ENCODE peak calls at places on chromosomes 1 and 21, in four cellular contexts. One of them, this sample, is unnamed.
A peak's percentile ranks its signal among the peaks of the same experiment; 100 is the strongest.

GRCh38 chr1:201944002-201944401 is 2.3 kb downstream of the LMOD1 start:
- DNase-seq in A549: no peak
- DNase-seq in K562: no peak
- DNase-seq in HepG2: no peak
- DNase-seq in this sample: no peak

GRCh38 chr1:147771216-147772125 is 11.1 kb upstream of the GJA5 start:
- DNase-seq in A549: no peak
- DNase-seq in K562: no peak
- DNase-seq in HepG2: no peak
- DNase-seq in this sample: no peak

GRCh38 chr1:46749921-46750404 is 31.0 kb upstream of the EFCAB14 start:
- DNase-seq in A549: no peak
- DNase-seq in K562: no peak
- DNase-seq in HepG2: no peak
- DNase-seq in this sample: no peak

GRCh38 chr1:41135196-41135947 is 106.7 kb downstream of the SCMH1 start:
- DNase-seq in A549: no peak
- DNase-seq in K562: no peak
- DNase-seq in HepG2: no peak
- DNase-seq in this sample: no peak

GRCh38 chr1:12034381-12034801 is 15.1 kb downstream of the MIIP start:
- DNase-seq in A549: no peak
- DNase-seq in K562: no peak
- DNase-seq in HepG2: peak; percentile 73
- DNase-seq in this sample: no peak

GRCh38 chr1:72197786-72198185 is 84.6 kb downstream of the NEGR1 start:
- DNase-seq in A549: no peak
- DNase-seq in K562: no peak
- DNase-seq in HepG2: no peak
- DNase-seq in this sample: no peak

GRCh38 chr21:16258834-16259611 is 529.2 kb downstream of the USP25 start:
- DNase-seq in A549: no peak
- DNase-seq in K562: no peak
- DNase-seq in HepG2: no peak
- DNase-seq in this sample: no peak

GRCh38 chr1:229271448-229272120 is 673 bp downstream of the RAB4A start:
- DNase-seq in A549: peak; percentile 31
- DNase-seq in K562: no peak
- DNase-seq in HepG2: peak; percentile 28
- DNase-seq in this sample: no peak

GRCh38 chr1:244231572-244232315 is 180.7 kb downstream of the ZBTB18 start:
- DNase-seq in A549: no peak
- DNase-seq in K562: no peak
- DNase-seq in HepG2: no peak
- DNase-seq in this sample: no peak

GRCh38 chr1:20143318-20143717 is 4.2 kb downstream of the PLA2G2F start:
- DNase-seq in A549: no peak
- DNase-seq in K562: no peak
- DNase-seq in HepG2: no peak
- DNase-seq in this sample: no peak

GRCh38 chr1:81967957-81968356 is 167.2 kb downstream of the ADGRL2 start:
- DNase-seq in A549: no peak
- DNase-seq in K562: no peak
- DNase-seq in HepG2: peak; percentile 4
- DNase-seq in this sample: no peak

GRCh38 chr1:38953433-38953860 is 11.8 kb upstream of the RHBDL2 start:
- DNase-seq in A549: no peak
- DNase-seq in K562: no peak
- DNase-seq in HepG2: no peak
- DNase-seq in this sample: no peak

GRCh38 chr1:61403863-61404615 is 320.9 kb downstream of the TM2D1 start:
- DNase-seq in A549: no peak
- DNase-seq in K562: no peak
- DNase-seq in HepG2: no peak
- DNase-seq in this sample: no peak

GRCh38 chr1:223726380-223727001 is 14.2 kb downstream of the CAPN2 start:
- DNase-seq in A549: peak; percentile 87
- DNase-seq in K562: peak; percentile 88
- DNase-seq in HepG2: no peak
- DNase-seq in this sample: peak; percentile 83

GRCh38 chr1:113118266-113118665 is 45.3 kb downstream of the LRIG2 start:
- DNase-seq in A549: no peak
- DNase-seq in K562: no peak
- DNase-seq in HepG2: no peak
- DNase-seq in this sample: no peak

GRCh38 chr1:232211149-232211548 is 418.8 kb downstream of the SIPA1L2 start:
- DNase-seq in A549: peak; percentile 16
- DNase-seq in K562: no peak
- DNase-seq in HepG2: peak; percentile 2
- DNase-seq in this sample: no peak

GRCh38 chr1:145983959-145984830 is 12.2 kb downstream of the TXNIP start:
- DNase-seq in A549: no peak
- DNase-seq in K562: no peak
- DNase-seq in HepG2: no peak
- DNase-seq in this sample: no peak

GRCh38 chr1:17475729-17476128 is 36.3 kb upstream of the RCC2 start:
- DNase-seq in A549: peak; percentile 65
- DNase-seq in K562: peak; percentile 9
- DNase-seq in HepG2: no peak
- DNase-seq in this sample: no peak

GRCh38 chr1:27617420-27617819 is 13.5 kb upstream of the AHDC1 start:
- DNase-seq in A549: no peak
- DNase-seq in K562: no peak
- DNase-seq in HepG2: no peak
- DNase-seq in this sample: no peak

GRCh38 chr21:40732243-40732642 is 114.7 kb downstream of the DSCAM start:
- DNase-seq in A549: no peak
- DNase-seq in K562: no peak
- DNase-seq in HepG2: no peak
- DNase-seq in this sample: no peak

GRCh38 chr1:113886417-113887391 is 677 bp downstream of the BCL2L15 start:
- DNase-seq in A549: no peak
- DNase-seq in K562: no peak
- DNase-seq in HepG2: no peak
- DNase-seq in this sample: no peak

DNA sequence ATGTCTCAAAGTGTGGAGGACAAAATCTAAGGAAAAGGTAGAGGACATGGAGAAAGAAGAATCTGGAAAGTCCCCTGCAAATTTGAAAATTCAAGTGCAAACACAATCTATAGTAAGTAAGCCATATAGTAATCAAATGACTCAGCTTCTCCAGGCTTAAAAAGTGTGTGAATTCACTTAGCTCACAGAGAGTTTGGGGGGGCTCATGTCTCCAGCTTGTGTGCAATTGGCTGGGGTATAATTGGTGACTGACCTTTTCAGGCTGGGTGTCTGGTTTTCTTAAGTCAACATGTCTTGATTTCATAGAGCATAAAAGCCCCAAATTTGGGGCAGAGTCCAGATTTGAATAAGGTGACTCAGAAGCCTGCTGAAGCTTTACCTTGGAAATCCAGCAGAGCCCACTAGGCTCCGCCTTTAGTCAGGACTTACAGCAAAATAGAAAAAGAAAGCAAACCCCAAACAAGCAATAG is 8.6 kb downstream of the CLDN14 start:
- DNase-seq in A549: peak; percentile 89
- DNase-seq in K562: no peak
- DNase-seq in HepG2: peak; percentile 40
- DNase-seq in this sample: peak; percentile 50
- TF ChIP-seq POLR2AphosphoS2 in A549: no peak
- TF ChIP-seq POLR2AphosphoS2 in K562: no peak
- TF ChIP-seq POLR2AphosphoS2 in HepG2: no peak
- TF ChIP-seq POLR2AphosphoS2 in this sample: no peak

GRCh38 chr1:15330028-15330427 is 79.7 kb upstream of the EFHD2 start:
- DNase-seq in A549: no peak
- DNase-seq in K562: no peak
- DNase-seq in HepG2: no peak
- DNase-seq in this sample: no peak
- TF ChIP-seq POLR2AphosphoS2 in A549: no peak
- TF ChIP-seq POLR2AphosphoS2 in K562: no peak
- TF ChIP-seq POLR2AphosphoS2 in HepG2: no peak
- TF ChIP-seq POLR2AphosphoS2 in this sample: no peak

GRCh38 chr1:227316941-227317540 is 1.3 kb downstream of the CDC42BPA start:
- DNase-seq in A549: peak; percentile 28
- DNase-seq in K562: no peak
- DNase-seq in HepG2: no peak
- DNase-seq in this sample: no peak

GRCh38 chr1:227317541-227318002 is 720 bp downstream of the CDC42BPA start:
- DNase-seq in A549: peak; percentile 74
- DNase-seq in K562: peak; percentile 57
- DNase-seq in HepG2: peak; percentile 44
- DNase-seq in this sample: no peak

GRCh38 chr1:227316456-227316855 is 1.8 kb downstream of the CDC42BPA start:
- DNase-seq in A549: no peak
- DNase-seq in K562: no peak
- DNase-seq in HepG2: no peak
- DNase-seq in this sample: no peak

GRCh38 chr1:227318852-227319607 is 738 bp upstream of the CDC42BPA start:
- DNase-seq in A549: peak; percentile 50
- DNase-seq in K562: peak; percentile 30
- DNase-seq in HepG2: peak; percentile 45
- DNase-seq in this sample: no peak

DNA sequence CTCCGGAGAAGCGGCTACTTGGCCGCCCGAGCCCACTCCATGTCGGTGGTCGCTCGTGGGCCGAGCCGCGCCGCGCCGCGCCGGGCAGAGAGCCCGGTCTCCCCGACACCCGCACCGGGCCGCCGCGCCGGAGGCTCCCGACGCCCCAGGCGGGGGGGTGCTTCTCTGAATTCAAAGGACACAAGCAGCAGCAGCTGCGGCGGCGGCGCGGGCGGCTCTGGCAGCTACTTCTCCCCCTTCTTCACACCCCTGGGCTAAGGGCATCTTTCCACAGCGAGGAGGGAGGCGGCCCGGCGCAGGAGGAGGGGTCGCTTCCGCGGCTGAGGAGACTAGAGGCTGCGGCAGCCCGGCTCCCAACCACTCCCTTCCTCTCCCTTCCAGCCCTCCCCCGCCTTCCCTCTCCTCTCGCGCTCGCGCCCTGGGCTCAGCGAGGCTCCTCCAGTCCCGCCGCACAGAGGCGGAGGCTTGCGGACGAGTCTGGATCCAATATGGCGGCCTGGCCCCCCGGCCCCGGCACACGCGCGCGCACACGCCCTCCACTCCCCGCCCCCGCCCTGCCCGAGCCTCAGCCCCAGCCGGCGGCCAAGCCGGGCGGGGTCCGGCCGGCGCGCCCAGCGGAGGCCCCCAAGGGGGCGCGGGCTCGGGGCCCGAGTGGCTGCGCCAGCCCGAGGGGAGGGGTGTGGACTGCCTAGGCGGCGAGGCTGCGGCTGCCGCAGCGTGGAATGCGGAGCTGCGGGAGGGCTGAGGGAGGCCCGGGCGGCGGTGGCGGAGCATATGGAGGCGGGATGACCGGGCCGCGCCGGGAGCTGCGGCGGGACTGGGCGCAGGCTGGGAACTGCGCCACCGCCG is at the start of gene CDC42BPA:
- DNase-seq in A549: peak; percentile 90
- DNase-seq in K562: peak; percentile 99
- DNase-seq in HepG2: peak; percentile 46
- DNase-seq in this sample: no peak
- TF ChIP-seq POLR2AphosphoS2 in A549: no peak
- TF ChIP-seq POLR2AphosphoS2 in K562: no peak
- TF ChIP-seq POLR2AphosphoS2 in HepG2: no peak
- TF ChIP-seq POLR2AphosphoS2 in this sample: no peak

GRCh38 chr1:234584926-234585325 is 25.1 kb downstream of the IRF2BP2 start:
- DNase-seq in A549: no peak
- DNase-seq in K562: no peak
- DNase-seq in HepG2: no peak
- DNase-seq in this sample: no peak
- TF ChIP-seq POLR2AphosphoS2 in A549: no peak
- TF ChIP-seq POLR2AphosphoS2 in K562: no peak
- TF ChIP-seq POLR2AphosphoS2 in HepG2: no peak
- TF ChIP-seq POLR2AphosphoS2 in this sample: no peak

GRCh38 chr1:170203693-170204092 is 57.9 kb downstream of the NTMT2 start:
- DNase-seq in A549: no peak
- DNase-seq in K562: no peak
- DNase-seq in HepG2: no peak
- DNase-seq in this sample: no peak
- TF ChIP-seq POLR2AphosphoS2 in A549: no peak
- TF ChIP-seq POLR2AphosphoS2 in K562: no peak
- TF ChIP-seq POLR2AphosphoS2 in HepG2: no peak
- TF ChIP-seq POLR2AphosphoS2 in this sample: no peak

GRCh38 chr1:209746469-209747269 is 9.2 kb upstream of the TRAF3IP3 start:
- DNase-seq in A549: no peak
- DNase-seq in K562: no peak
- DNase-seq in HepG2: no peak
- DNase-seq in this sample: no peak
- TF ChIP-seq POLR2AphosphoS2 in A549: no peak
- TF ChIP-seq POLR2AphosphoS2 in K562: no peak
- TF ChIP-seq POLR2AphosphoS2 in HepG2: no peak
- TF ChIP-seq POLR2AphosphoS2 in this sample: no peak